ENCODE peak calls at places on chromosomes 4 and X, in eight cellular contexts. One of them, this sample, is unnamed.

GRCh38 chr4:165151734-165152133 is 39.1 kb upstream of the TMEM192 start:
- DNase-seq in cerebellar cortex: no peak
- DNase-seq in GM03348: no peak
- DNase-seq in GM23338: no peak
- DNase-seq in skeletal muscle cell: peak
- DNase-seq in activated naive CD4-positive, alpha-beta T cell: no peak
- DNase-seq in NAMALWA: no peak
- DNase-seq in T47D: no peak
- DNase-seq in this sample: no peak

GRCh38 chr4:15318621-15319348 is 109.0 kb upstream of the C1QTNF7 start:
- DNase-seq in cerebellar cortex: no peak
- DNase-seq in GM03348: no peak
- DNase-seq in GM23338: no peak
- DNase-seq in skeletal muscle cell: no peak
- DNase-seq in activated naive CD4-positive, alpha-beta T cell: no peak
- DNase-seq in NAMALWA: no peak
- DNase-seq in T47D: no peak
- DNase-seq in this sample: no peak

GRCh38 chr4:4969298-4969697 is 50.0 kb downstream of the CYTL1 start:
- DNase-seq in cerebellar cortex: no peak
- DNase-seq in GM03348: peak
- DNase-seq in GM23338: no peak
- DNase-seq in skeletal muscle cell: no peak
- DNase-seq in activated naive CD4-positive, alpha-beta T cell: no peak
- DNase-seq in NAMALWA: no peak
- DNase-seq in T47D: no peak
- DNase-seq in this sample: peak

GRCh38 chr4:168451744-168452394 is 28.4 kb downstream of the DDX60L start:
- DNase-seq in cerebellar cortex: no peak
- DNase-seq in GM03348: peak
- DNase-seq in GM23338: no peak
- DNase-seq in skeletal muscle cell: peak
- DNase-seq in activated naive CD4-positive, alpha-beta T cell: no peak
- DNase-seq in NAMALWA: no peak
- DNase-seq in T47D: no peak
- DNase-seq in this sample: no peak

GRCh38 chr4:183722738-183723560 is 63.9 kb downstream of the TRAPPC11 start:
- DNase-seq in cerebellar cortex: no peak
- DNase-seq in GM03348: peak
- DNase-seq in GM23338: peak
- DNase-seq in skeletal muscle cell: no peak
- DNase-seq in activated naive CD4-positive, alpha-beta T cell: peak
- DNase-seq in NAMALWA: peak
- DNase-seq in T47D: peak
- DNase-seq in this sample: peak

GRCh38 chr4:74547042-74547441 is 102.1 kb downstream of the AREG start:
- DNase-seq in cerebellar cortex: no peak
- DNase-seq in GM03348: no peak
- DNase-seq in GM23338: no peak
- DNase-seq in skeletal muscle cell: no peak
- DNase-seq in activated naive CD4-positive, alpha-beta T cell: no peak
- DNase-seq in NAMALWA: no peak
- DNase-seq in T47D: no peak
- DNase-seq in this sample: no peak

GRCh38 chr4:41385486-41385885 is 128.8 kb downstream of the UCHL1 start:
- DNase-seq in cerebellar cortex: no peak
- DNase-seq in GM03348: no peak
- DNase-seq in GM23338: no peak
- DNase-seq in skeletal muscle cell: no peak
- DNase-seq in activated naive CD4-positive, alpha-beta T cell: no peak
- DNase-seq in NAMALWA: no peak
- DNase-seq in T47D: no peak
- DNase-seq in this sample: no peak

GRCh38 chr4:40672528-40673522 is 43.2 kb upstream of the RBM47 start:
- DNase-seq in cerebellar cortex: peak
- DNase-seq in GM03348: peak
- DNase-seq in GM23338: peak
- DNase-seq in skeletal muscle cell: peak
- DNase-seq in activated naive CD4-positive, alpha-beta T cell: no peak
- DNase-seq in NAMALWA: no peak
- DNase-seq in T47D: peak
- DNase-seq in this sample: no peak

GRCh38 chr4:160724063-160724462 is 1439.7 kb downstream of the FSTL5 start:
- DNase-seq in cerebellar cortex: no peak
- DNase-seq in GM03348: no peak
- DNase-seq in GM23338: peak
- DNase-seq in skeletal muscle cell: no peak
- DNase-seq in activated naive CD4-positive, alpha-beta T cell: no peak
- DNase-seq in NAMALWA: no peak
- DNase-seq in T47D: no peak
- DNase-seq in this sample: no peak

GRCh38 chrX:129739591-129739990 is 812 bp downstream of the XPNPEP2 start:
- DNase-seq in cerebellar cortex: no peak
- DNase-seq in GM03348: no peak
- DNase-seq in GM23338: peak
- DNase-seq in skeletal muscle cell: no peak
- DNase-seq in activated naive CD4-positive, alpha-beta T cell: no peak
- DNase-seq in NAMALWA: no peak
- DNase-seq in T47D: no peak
- DNase-seq in this sample: no peak

GRCh38 chrX:3599787-3600465 is 113.5 kb downstream of the PRKX start:
- DNase-seq in cerebellar cortex: no peak
- DNase-seq in GM03348: peak
- DNase-seq in GM23338: no peak
- DNase-seq in skeletal muscle cell: no peak
- DNase-seq in activated naive CD4-positive, alpha-beta T cell: no peak
- DNase-seq in NAMALWA: no peak
- DNase-seq in T47D: no peak
- DNase-seq in this sample: no peak

GRCh38 chr4:25437951-25438350 is 60.9 kb downstream of the ANAPC4 start:
- DNase-seq in cerebellar cortex: no peak
- DNase-seq in GM03348: no peak
- DNase-seq in GM23338: no peak
- DNase-seq in skeletal muscle cell: peak
- DNase-seq in activated naive CD4-positive, alpha-beta T cell: no peak
- DNase-seq in NAMALWA: no peak
- DNase-seq in T47D: no peak
- DNase-seq in this sample: no peak

GRCh38 chr4:123412700-123413512 is 16.3 kb downstream of the SPRY1 start:
- DNase-seq in cerebellar cortex: no peak
- DNase-seq in GM03348: peak
- DNase-seq in GM23338: no peak
- DNase-seq in skeletal muscle cell: peak
- DNase-seq in activated naive CD4-positive, alpha-beta T cell: no peak
- DNase-seq in NAMALWA: no peak
- DNase-seq in T47D: no peak
- DNase-seq in this sample: no peak

GRCh38 chrX:79094075-79094832 is 50.2 kb upstream of the GPR174 start:
- DNase-seq in cerebellar cortex: no peak
- DNase-seq in GM03348: no peak
- DNase-seq in GM23338: no peak
- DNase-seq in skeletal muscle cell: no peak
- DNase-seq in activated naive CD4-positive, alpha-beta T cell: no peak
- DNase-seq in NAMALWA: no peak
- DNase-seq in T47D: no peak
- DNase-seq in this sample: no peak

GRCh38 chrX:15320297-15320696 is 4.9 kb upstream of the ASB11 start:
- DNase-seq in cerebellar cortex: no peak
- DNase-seq in GM03348: no peak
- DNase-seq in GM23338: no peak
- DNase-seq in skeletal muscle cell: no peak
- DNase-seq in activated naive CD4-positive, alpha-beta T cell: no peak
- DNase-seq in NAMALWA: no peak
- DNase-seq in T47D: no peak
- DNase-seq in this sample: no peak

GRCh38 chr4:8311096-8312068 is 41.8 kb downstream of the HTRA3 start:
- DNase-seq in cerebellar cortex: no peak
- DNase-seq in GM03348: no peak
- DNase-seq in GM23338: no peak
- DNase-seq in skeletal muscle cell: no peak
- DNase-seq in activated naive CD4-positive, alpha-beta T cell: no peak
- DNase-seq in NAMALWA: no peak
- DNase-seq in T47D: no peak
- DNase-seq in this sample: no peak

GRCh38 chr4:40046311-40046980 is 10.2 kb upstream of the N4BP2 start:
- DNase-seq in cerebellar cortex: no peak
- DNase-seq in GM03348: peak
- DNase-seq in GM23338: no peak
- DNase-seq in skeletal muscle cell: peak
- DNase-seq in activated naive CD4-positive, alpha-beta T cell: no peak
- DNase-seq in NAMALWA: no peak
- DNase-seq in T47D: peak
- DNase-seq in this sample: no peak

GRCh38 chrX:39672405-39672804 is 425.4 kb downstream of the BCOR start:
- DNase-seq in cerebellar cortex: no peak
- DNase-seq in GM03348: no peak
- DNase-seq in GM23338: no peak
- DNase-seq in skeletal muscle cell: no peak
- DNase-seq in activated naive CD4-positive, alpha-beta T cell: no peak
- DNase-seq in NAMALWA: no peak
- DNase-seq in T47D: no peak
- DNase-seq in this sample: no peak

GRCh38 chr4:1754336-1754735 is 33.0 kb downstream of the TACC3 start:
- DNase-seq in cerebellar cortex: no peak
- DNase-seq in GM03348: no peak
- DNase-seq in GM23338: no peak
- DNase-seq in skeletal muscle cell: no peak
- DNase-seq in activated naive CD4-positive, alpha-beta T cell: no peak
- DNase-seq in NAMALWA: no peak
- DNase-seq in T47D: no peak
- DNase-seq in this sample: no peak

GRCh38 chr4:111066447-111066846 is 443.6 kb upstream of the PITX2 start:
- DNase-seq in cerebellar cortex: no peak
- DNase-seq in GM03348: no peak
- DNase-seq in GM23338: no peak
- DNase-seq in skeletal muscle cell: peak
- DNase-seq in activated naive CD4-positive, alpha-beta T cell: no peak
- DNase-seq in NAMALWA: no peak
- DNase-seq in T47D: no peak
- DNase-seq in this sample: no peak

GRCh38 chrX:31500920-31501319 is 429.1 kb upstream of the FTHL17 start:
- DNase-seq in cerebellar cortex: no peak
- DNase-seq in GM03348: no peak
- DNase-seq in GM23338: peak
- DNase-seq in skeletal muscle cell: peak
- DNase-seq in activated naive CD4-positive, alpha-beta T cell: no peak
- DNase-seq in NAMALWA: peak
- DNase-seq in T47D: no peak
- DNase-seq in this sample: no peak

GRCh38 chr4:162162672-162163071 is 1.1 kb downstream of the FSTL5 start:
- DNase-seq in cerebellar cortex: peak
- DNase-seq in GM03348: no peak
- DNase-seq in GM23338: peak
- DNase-seq in skeletal muscle cell: no peak
- DNase-seq in activated naive CD4-positive, alpha-beta T cell: no peak
- DNase-seq in NAMALWA: no peak
- DNase-seq in T47D: no peak
- DNase-seq in this sample: no peak

GRCh38 chrX:86023806-86024205 is 23.6 kb downstream of the CHM start:
- DNase-seq in cerebellar cortex: no peak
- DNase-seq in GM03348: no peak
- DNase-seq in GM23338: no peak
- DNase-seq in skeletal muscle cell: no peak
- DNase-seq in activated naive CD4-positive, alpha-beta T cell: no peak
- DNase-seq in NAMALWA: no peak
- DNase-seq in T47D: no peak
- DNase-seq in this sample: no peak